ENCODE peak calls at places on chromosomes 4 and X, in four cellular contexts. I is HCT116, V is K562, E is HepG2. H is an unnamed sample.

GRCh38 chr4:128854433-128854832 is 44.9 kb downstream of the JADE1 start:
- DNase-seq in E (no peak), I (no peak), V (no peak), H (no peak)

GRCh38 chrX:134694333-134694925 is 36.2 kb upstream of the PLAC1 start:
- DNase-seq in I (no peak), V (no peak), E (no peak), H (no peak)

GRCh38 chrX:19172741-19173140 is 50.5 kb upstream of the ADGRG2 start:
- DNase-seq in E (no peak), V (no peak), I (no peak), H (no peak)

GRCh38 chr4:73690051-73690744 is 50.2 kb upstream of the CXCL8 start:
- DNase-seq in I (no peak), V (no peak), E (no peak), H (no peak)

GRCh38 chr4:183444953-183445543 is 612 bp downstream of the CDKN2AIP start:
- DNase-seq in I (no peak), E (no peak), V (peak; percentile 51), H (no peak)

GRCh38 chr4:71004281-71004851 is 10.9 kb downstream of the DCK start:
- DNase-seq in V (no peak), I (no peak), E (peak; percentile 7), H (no peak)

GRCh38 chrX:97367149-97367548 is 483.4 kb downstream of the RPA4 start:
- DNase-seq in V (no peak), I (no peak), E (no peak), H (no peak)

GRCh38 chr4:142824368-142824767 is 21.7 kb downstream of the INPP4B start:
- DNase-seq in V (no peak), E (no peak), I (no peak), H (no peak)

GRCh38 chr4:158809611-158810486 is 41.0 kb downstream of the FNIP2 start:
- DNase-seq in I (peak; percentile 6), E (no peak), V (peak; percentile 36), H (peak; percentile 50)

GRCh38 chr4:88533937-88534750 is 10.6 kb upstream of the PYURF start:
- DNase-seq in V (no peak), I (no peak), E (no peak), H (no peak)

GRCh38 chrX:136767104-136767941 is 13.4 kb downstream of the ARHGEF6 start:
- DNase-seq in E (peak; percentile 1), V (peak; percentile 71), I (no peak), H (no peak)

GRCh38 chr4:169254546-169254983 is 16.2 kb downstream of the SH3RF1 start:
- DNase-seq in V (no peak), E (peak; percentile 67), I (peak; percentile 62), H (no peak)

GRCh38 chrX:77298296-77298695 is 148.9 kb upstream of the FGF16 start:
- DNase-seq in E (no peak), I (no peak), V (no peak), H (no peak)
- TF ChIP-seq POLR2AphosphoS5 in E (no peak), I (no peak), V (no peak), H (no peak)

DNA sequence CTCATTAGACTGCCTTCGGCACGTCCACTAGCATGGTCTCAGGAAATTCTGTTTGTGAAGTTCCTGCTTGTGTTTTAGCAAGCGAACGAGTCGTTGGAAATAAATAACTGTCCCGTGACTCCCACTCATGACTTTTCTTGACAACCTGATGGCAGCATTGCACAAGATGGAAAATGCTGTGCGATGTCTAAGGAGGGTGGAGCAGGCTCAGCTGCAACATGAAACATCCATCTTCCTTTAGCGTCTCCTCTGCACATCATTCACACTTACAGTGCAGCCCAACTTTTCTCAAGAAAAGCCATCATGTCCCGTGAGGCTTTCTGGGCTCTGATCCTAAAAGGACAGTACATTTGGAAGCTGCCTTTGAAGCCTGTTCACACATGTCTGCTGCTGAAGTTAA is 328.9 kb upstream of the ZFP42 start:
- DNase-seq in V (no peak), E (no peak), I (no peak), H (no peak)
- TF ChIP-seq TCF7L2 in V (no peak), E (no peak), I (no peak), H (no peak)

GRCh38 chr4:125986307-125986706 is 671.6 kb downstream of the FAT4 start:
- DNase-seq in V (no peak), E (no peak), I (no peak), H (no peak)

GRCh38 chr4:125985856-125986255 is 671.1 kb downstream of the FAT4 start:
- DNase-seq in E (no peak), I (no peak), V (peak; percentile 33), H (no peak)

GRCh38 chr4:125983168-125983567 is 668.4 kb downstream of the FAT4 start:
- DNase-seq in V (no peak), I (no peak), E (no peak), H (no peak)

GRCh38 chr4:125991398-125991797 is 676.6 kb downstream of the FAT4 start:
- DNase-seq in E (no peak), I (no peak), V (no peak), H (no peak)

GRCh38 chr4:125988464-125988863 is 673.7 kb downstream of the FAT4 start:
- DNase-seq in I (no peak), E (no peak), V (no peak), H (no peak)
- TF ChIP-seq REST in I (no peak), E (no peak), V (no peak), H (no peak)

GRCh38 chr4:2788101-2788500 is 4.8 kb upstream of the SH3BP2 start:
- DNase-seq in V (no peak), E (no peak), I (no peak), H (no peak)

GRCh38 chr4:2788532-2789103 is 4.3 kb upstream of the SH3BP2 start:
- DNase-seq in E (no peak), V (no peak), I (no peak), H (no peak)

GRCh38 chr4:2786794-2787229 is 6.1 kb upstream of the SH3BP2 start:
- DNase-seq in E (no peak), V (no peak), I (no peak), H (no peak)

GRCh38 chr4:2786152-2786671 is 6.7 kb upstream of the SH3BP2 start:
- DNase-seq in I (no peak), V (no peak), E (no peak), H (no peak)

GRCh38 chr4:2787230-2788100 is 5.4 kb upstream of the SH3BP2 start:
- DNase-seq in V (no peak), I (no peak), E (no peak), H (no peak)
- TF ChIP-seq POLR2AphosphoS5 in V (no peak), I (no peak), E (no peak), H (no peak)

DNA sequence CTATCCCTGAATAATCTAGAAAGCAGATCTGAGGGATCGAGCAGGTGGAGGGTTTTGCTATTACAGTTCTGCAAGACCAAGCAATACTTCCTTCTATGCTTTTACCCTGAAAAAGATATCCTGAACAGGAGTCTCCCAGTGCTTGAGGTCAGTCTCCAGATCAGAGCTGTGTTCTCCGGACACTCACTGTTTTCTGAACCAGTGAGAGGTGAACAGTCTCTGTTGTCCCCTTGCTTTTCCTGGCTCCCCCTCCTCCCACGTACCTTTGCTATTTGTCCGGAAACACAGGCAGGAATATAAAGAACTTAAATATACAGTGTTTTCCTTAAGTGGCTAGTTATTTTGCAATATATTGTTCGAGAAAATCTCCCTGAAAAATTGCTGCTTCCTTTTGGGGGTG is 116.6 kb downstream of the ATXN3L start:
- DNase-seq in E (no peak), I (no peak), V (no peak), H (no peak)
- TF ChIP-seq TCF7L2 in E (no peak), I (no peak), V (no peak), H (no peak)

GRCh38 chr4:6324461-6324998 is 54.9 kb downstream of the WFS1 start:
- DNase-seq in V (no peak), I (no peak), E (no peak), H (no peak)

GRCh38 chr4:6320663-6321062 is 51.0 kb downstream of the WFS1 start:
- DNase-seq in E (no peak), V (no peak), I (no peak), H (no peak)

GRCh38 chr4:6321361-6321760 is 51.7 kb downstream of the WFS1 start:
- DNase-seq in I (no peak), E (peak; percentile 74), V (no peak), H (no peak)

GRCh38 chr4:6322761-6323566 is 53.3 kb downstream of the WFS1 start:
- DNase-seq in V (no peak), E (peak; percentile 94), I (no peak), H (no peak)

GRCh38 chr4:6322067-6322760 is 52.6 kb downstream of the WFS1 start:
- DNase-seq in E (no peak), I (no peak), V (no peak), H (no peak)
- TF ChIP-seq REST in E (no peak), I (no peak), V (no peak), H (no peak)

GRCh38 chr4:83361416-83362196 is 27.0 kb upstream of the HPSE start:
- DNase-seq in E (peak; percentile 96), V (no peak), I (no peak), H (no peak)

GRCh38 chr4:83360018-83360417 is 25.4 kb upstream of the HPSE start:
- DNase-seq in V (no peak), I (no peak), E (no peak), H (no peak)

GRCh38 chr4:83358410-83358809 is 23.8 kb upstream of the HPSE start:
- DNase-seq in I (no peak), E (peak; percentile 34), V (no peak), H (no peak)

GRCh38 chr4:83353516-83353915 is 18.9 kb upstream of the HPSE start:
- DNase-seq in E (no peak), I (no peak), V (no peak), H (no peak)

GRCh38 chr4:83356899-83357661 is 22.4 kb upstream of the HPSE start:
- DNase-seq in E (peak; percentile 76), I (peak; percentile 48), V (no peak), H (peak; percentile 76)
- TF ChIP-seq POLR2AphosphoS5 in E (no peak), I (no peak), V (no peak), H (no peak)

GRCh38 chrX:50072110-50072509 is 128.7 kb downstream of the AKAP4 start:
- DNase-seq in V (no peak), I (no peak), E (no peak), H (no peak)
- TF ChIP-seq TCF7L2 in V (no peak), I (no peak), E (no peak), H (no peak)